ENCODE peak calls at places on chromosomes 2 and 18, in five cellular contexts. One of them, this sample, is unnamed.

GRCh38 chr18:46163941-46164499 is 59.8 kb downstream of the HAUS1 start:
- DNase-seq in PC-9: no peak
- DNase-seq in WERI-Rb-1: no peak
- DNase-seq in right atrium auricular region: no peak
- DNase-seq in cardiac muscle cell: no peak
- DNase-seq in this sample: no peak

GRCh38 chr2:146847846-146848245 is 997.0 kb upstream of the ACVR2A start:
- DNase-seq in WERI-Rb-1: no peak
- DNase-seq in PC-9: no peak
- DNase-seq in right atrium auricular region: no peak
- DNase-seq in cardiac muscle cell: no peak
- DNase-seq in this sample: no peak

GRCh38 chr2:135985826-135986393 is 484 bp upstream of the DARS1 start:
- DNase-seq in WERI-Rb-1: no peak
- DNase-seq in cardiac muscle cell: no peak
- DNase-seq in PC-9: no peak
- DNase-seq in right atrium auricular region: no peak
- DNase-seq in this sample: no peak

GRCh38 chr2:195626507-195626906 is 30.5 kb upstream of the SLC39A10 start:
- DNase-seq in right atrium auricular region: no peak
- DNase-seq in PC-9: no peak
- DNase-seq in WERI-Rb-1: no peak
- DNase-seq in cardiac muscle cell: no peak
- DNase-seq in this sample: no peak

GRCh38 chr18:11071300-11071699 is 78.1 kb downstream of the PIEZO2 start:
- DNase-seq in WERI-Rb-1: no peak
- DNase-seq in cardiac muscle cell: no peak
- DNase-seq in PC-9: no peak
- DNase-seq in right atrium auricular region: no peak
- DNase-seq in this sample: no peak

GRCh38 chr2:238489896-238490295 is 63.2 kb downstream of the ASB1 start:
- DNase-seq in PC-9: no peak
- DNase-seq in cardiac muscle cell: no peak
- DNase-seq in WERI-Rb-1: no peak
- DNase-seq in right atrium auricular region: no peak
- DNase-seq in this sample: peak; percentile 51

GRCh38 chr18:76491801-76492668 is 3.0 kb downstream of the ZNF516 start:
- DNase-seq in PC-9: no peak
- DNase-seq in right atrium auricular region: peak; percentile 69
- DNase-seq in WERI-Rb-1: peak; percentile 47
- DNase-seq in cardiac muscle cell: peak; percentile 53
- DNase-seq in this sample: peak; percentile 89

GRCh38 chr18:79681484-79682387 is 2.1 kb downstream of the CTDP1 start:
- DNase-seq in cardiac muscle cell: no peak
- DNase-seq in WERI-Rb-1: no peak
- DNase-seq in PC-9: no peak
- DNase-seq in right atrium auricular region: no peak
- DNase-seq in this sample: peak; percentile 85

GRCh38 chr18:10659594-10659993 is 133.8 kb downstream of the NAPG start:
- DNase-seq in right atrium auricular region: no peak
- DNase-seq in WERI-Rb-1: no peak
- DNase-seq in cardiac muscle cell: no peak
- DNase-seq in PC-9: no peak
- DNase-seq in this sample: no peak

GRCh38 chr18:13175754-13176210 is 42.8 kb upstream of the LDLRAD4 start:
- DNase-seq in cardiac muscle cell: no peak
- DNase-seq in PC-9: no peak
- DNase-seq in WERI-Rb-1: no peak
- DNase-seq in right atrium auricular region: no peak
- DNase-seq in this sample: no peak

GRCh38 chr18:13178976-13179375 is 39.6 kb upstream of the LDLRAD4 start:
- DNase-seq in PC-9: no peak
- DNase-seq in cardiac muscle cell: no peak
- DNase-seq in right atrium auricular region: no peak
- DNase-seq in WERI-Rb-1: no peak
- DNase-seq in this sample: no peak

GRCh38 chr18:13175266-13175665 is 43.3 kb upstream of the LDLRAD4 start:
- DNase-seq in right atrium auricular region: no peak
- DNase-seq in cardiac muscle cell: no peak
- DNase-seq in WERI-Rb-1: no peak
- DNase-seq in PC-9: no peak
- DNase-seq in this sample: no peak

GRCh38 chr18:13178197-13178596 is 40.4 kb upstream of the LDLRAD4 start:
- DNase-seq in cardiac muscle cell: no peak
- DNase-seq in WERI-Rb-1: no peak
- DNase-seq in right atrium auricular region: no peak
- DNase-seq in PC-9: no peak
- DNase-seq in this sample: no peak

DNA sequence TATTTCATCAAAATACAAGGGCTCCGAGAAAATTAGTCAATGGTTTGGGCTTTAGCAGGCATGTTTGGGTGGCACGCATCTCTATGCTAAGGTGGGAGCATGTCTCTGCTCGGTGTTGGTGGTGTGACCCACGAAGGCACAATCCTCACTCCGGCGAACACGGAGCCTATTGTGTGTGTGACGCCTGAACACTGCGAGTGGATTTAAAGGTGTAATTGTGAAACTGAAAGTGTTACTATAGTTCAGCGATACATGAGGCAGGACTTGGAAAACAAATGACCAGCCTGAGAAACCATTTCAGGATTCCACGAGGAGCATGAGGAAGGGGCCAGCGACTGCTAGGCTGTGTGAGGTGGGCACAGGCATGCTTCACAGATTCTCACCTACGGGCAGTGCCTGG is 41.7 kb upstream of the LDLRAD4 start:
- DNase-seq in PC-9: no peak
- DNase-seq in cardiac muscle cell: no peak
- DNase-seq in right atrium auricular region: no peak
- DNase-seq in WERI-Rb-1: no peak
- DNase-seq in this sample: no peak
- H3K4me3 ChIP-seq in PC-9: no peak overlapping the region
- H3K4me3 ChIP-seq in cardiac muscle cell: no peak overlapping the region
- H3K4me3 ChIP-seq in right atrium auricular region: no peak overlapping the region
- H3K4me3 ChIP-seq in WERI-Rb-1: no peak overlapping the region
- H3K4me3 ChIP-seq in this sample: no peak overlapping the region

GRCh38 chr2:70977605-70978205 is 725 bp upstream of the ANKRD53 start:
- DNase-seq in right atrium auricular region: peak; percentile 88
- DNase-seq in cardiac muscle cell: no peak
- DNase-seq in WERI-Rb-1: no peak
- DNase-seq in PC-9: no peak
- DNase-seq in this sample: peak; percentile 79
- TF ChIP-seq CTCF in right atrium auricular region: no peak
- TF ChIP-seq CTCF in cardiac muscle cell: no peak
- TF ChIP-seq CTCF in WERI-Rb-1: no peak
- TF ChIP-seq CTCF in PC-9: peak; percentile 23
- TF ChIP-seq CTCF in this sample: peak; percentile 30

GRCh38 chr2:88765154-88765948 is 73.9 kb downstream of the RPIA start:
- DNase-seq in cardiac muscle cell: peak; percentile 62
- DNase-seq in right atrium auricular region: no peak
- DNase-seq in WERI-Rb-1: peak; percentile 66
- DNase-seq in PC-9: no peak
- DNase-seq in this sample: peak; percentile 81
- H3K27ac ChIP-seq in cardiac muscle cell: no peak overlapping the region
- H3K27ac ChIP-seq in right atrium auricular region: no peak overlapping the region
- H3K27ac ChIP-seq in WERI-Rb-1: no peak overlapping the region
- H3K27ac ChIP-seq in PC-9: no peak overlapping the region
- H3K27ac ChIP-seq in this sample: peak overlapping the region; percentile 53

DNA sequence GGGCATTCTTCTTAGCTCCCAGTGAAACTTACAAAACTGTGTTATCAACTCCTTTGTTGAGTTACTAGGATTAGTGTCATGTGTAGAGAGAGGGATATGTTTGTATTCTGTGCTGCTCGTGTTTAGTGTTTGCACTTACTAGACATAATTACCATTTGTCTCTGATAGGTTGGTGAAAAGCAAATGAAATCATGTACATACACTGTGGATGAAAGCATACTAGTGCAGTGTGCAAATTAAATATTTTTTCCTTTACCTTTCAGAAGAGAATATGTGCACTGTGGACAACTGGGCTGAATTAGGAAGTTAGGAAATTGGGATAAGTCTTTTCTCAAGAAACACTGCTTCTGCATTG is 1.2 kb downstream of the KIAA1328 start:
- DNase-seq in cardiac muscle cell: no peak
- DNase-seq in right atrium auricular region: no peak
- DNase-seq in PC-9: no peak
- DNase-seq in WERI-Rb-1: no peak
- DNase-seq in this sample: no peak
- H3K4me3 ChIP-seq in cardiac muscle cell: no peak overlapping the region
- H3K4me3 ChIP-seq in right atrium auricular region: no peak overlapping the region
- H3K4me3 ChIP-seq in PC-9: peak overlapping the region; percentile 74
- H3K4me3 ChIP-seq in WERI-Rb-1: no peak overlapping the region
- H3K4me3 ChIP-seq in this sample: peak overlapping the region; percentile 86

DNA sequence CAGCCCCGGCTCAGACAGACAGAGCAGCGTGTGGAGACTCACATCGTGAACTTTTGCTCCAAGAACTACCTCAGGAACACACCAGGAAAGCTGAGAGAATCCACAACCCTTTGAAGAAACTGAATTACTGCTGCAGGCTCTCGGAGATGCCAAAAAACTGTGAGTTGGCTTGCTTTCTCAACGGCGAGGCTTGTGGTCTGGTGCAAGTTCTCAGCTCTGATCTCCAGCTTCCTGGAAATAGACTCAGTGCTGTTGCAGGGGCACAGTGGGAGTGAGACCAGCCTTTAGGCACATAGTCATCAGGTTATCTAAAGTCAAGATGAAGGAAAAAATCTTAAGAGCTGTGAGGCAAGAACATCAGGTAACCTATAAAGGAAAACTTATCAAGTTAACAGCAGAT is 273.7 kb upstream of the LRATD1 start:
- DNase-seq in right atrium auricular region: no peak
- DNase-seq in WERI-Rb-1: no peak
- DNase-seq in cardiac muscle cell: no peak
- DNase-seq in PC-9: no peak
- DNase-seq in this sample: no peak
- TF ChIP-seq CTCF in right atrium auricular region: no peak
- TF ChIP-seq CTCF in WERI-Rb-1: no peak
- TF ChIP-seq CTCF in cardiac muscle cell: no peak
- TF ChIP-seq CTCF in PC-9: no peak
- TF ChIP-seq CTCF in this sample: no peak

DNA sequence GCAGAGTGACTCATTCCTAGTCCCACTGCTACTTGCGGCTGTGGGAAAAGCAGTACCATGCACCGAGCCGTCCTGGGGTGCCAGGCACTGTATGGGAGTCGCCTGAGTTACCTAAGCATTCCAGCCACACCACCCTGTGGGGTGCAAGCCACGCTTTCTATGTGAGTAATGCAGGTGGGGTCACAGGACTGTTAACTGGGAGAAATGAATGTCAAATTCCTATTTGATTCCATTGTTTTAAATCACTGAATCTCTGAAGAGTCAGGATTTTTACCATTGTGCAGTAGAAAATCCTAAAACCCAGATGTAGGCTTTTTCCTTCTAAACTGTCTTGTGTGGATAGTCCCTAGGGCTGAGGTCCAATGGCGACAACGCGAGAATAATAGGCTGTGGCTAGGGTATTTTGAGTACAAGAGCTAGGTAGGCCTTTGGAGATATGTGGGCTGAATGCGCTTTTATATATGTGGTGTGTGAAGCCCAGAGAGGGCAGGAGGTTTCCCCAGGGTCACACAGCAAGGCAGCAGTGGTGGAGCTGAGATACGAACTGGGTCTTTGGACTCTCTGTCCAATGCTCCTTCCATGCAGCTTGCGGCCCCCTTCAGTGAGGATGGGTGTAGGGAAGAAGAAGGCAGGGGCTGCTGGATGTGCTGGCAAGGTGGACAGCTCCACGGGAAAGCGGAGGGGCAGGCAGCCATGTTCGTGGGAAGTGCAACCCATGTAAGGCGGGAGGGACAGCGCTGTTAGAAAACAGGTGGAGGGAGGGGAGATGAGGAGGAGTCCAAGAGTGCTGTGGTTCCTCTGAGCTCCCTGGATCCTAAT is 83.2 kb downstream of the DDX1 start:
- DNase-seq in WERI-Rb-1: no peak
- DNase-seq in cardiac muscle cell: no peak
- DNase-seq in right atrium auricular region: no peak
- DNase-seq in PC-9: peak; percentile 28
- DNase-seq in this sample: no peak
- H3K27ac ChIP-seq in WERI-Rb-1: no peak overlapping the region
- H3K27ac ChIP-seq in cardiac muscle cell: no peak overlapping the region
- H3K27ac ChIP-seq in right atrium auricular region: no peak overlapping the region
- H3K27ac ChIP-seq in PC-9: no peak overlapping the region
- H3K27ac ChIP-seq in this sample: no peak overlapping the region

DNA sequence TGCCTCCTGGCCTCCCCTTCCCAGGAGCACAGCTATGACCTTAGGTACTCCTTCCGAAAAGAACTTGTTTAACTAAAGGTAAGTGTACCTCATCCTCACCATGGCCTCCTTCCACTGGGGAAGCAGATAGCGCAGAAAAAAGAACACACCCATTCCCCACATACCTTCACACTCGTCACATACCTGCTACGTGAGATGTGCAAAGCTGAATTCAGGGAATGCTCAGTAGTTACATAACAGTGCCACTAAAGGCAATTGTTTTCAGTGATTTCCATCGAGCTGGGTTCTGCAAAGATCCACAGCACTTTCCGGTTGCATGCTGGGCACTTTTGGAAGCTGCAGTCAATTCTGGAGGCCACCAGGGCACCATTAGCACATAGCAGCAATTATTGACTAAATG is 41.1 kb downstream of the PAX8 start:
- DNase-seq in right atrium auricular region: no peak
- DNase-seq in cardiac muscle cell: no peak
- DNase-seq in PC-9: peak; percentile 27
- DNase-seq in WERI-Rb-1: no peak
- DNase-seq in this sample: no peak
- H3K4me3 ChIP-seq in right atrium auricular region: no peak overlapping the region
- H3K4me3 ChIP-seq in cardiac muscle cell: no peak overlapping the region
- H3K4me3 ChIP-seq in PC-9: peak overlapping the region; percentile 66
- H3K4me3 ChIP-seq in WERI-Rb-1: no peak overlapping the region
- H3K4me3 ChIP-seq in this sample: no peak overlapping the region

DNA sequence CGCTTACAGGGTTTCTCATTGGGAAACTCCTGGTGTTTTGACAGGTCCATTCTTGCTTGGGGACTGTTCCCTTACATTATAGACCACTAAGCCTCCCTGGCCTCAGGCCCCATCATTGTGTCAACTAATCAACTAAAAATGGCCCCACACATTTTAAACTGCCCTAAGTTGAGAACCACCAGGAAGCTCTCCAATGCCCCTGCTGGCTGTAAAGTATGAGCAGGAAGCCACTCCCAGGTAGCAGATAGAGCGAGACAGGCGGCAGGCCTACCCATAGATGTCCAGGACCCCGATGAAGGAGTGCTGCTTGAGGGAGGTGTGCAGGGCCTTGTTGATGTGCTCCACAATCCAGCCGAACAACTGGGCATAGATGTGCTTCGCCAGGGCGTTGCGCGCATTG is 160.7 kb upstream of the ACAA2 start:
- DNase-seq in cardiac muscle cell: no peak
- DNase-seq in PC-9: no peak
- DNase-seq in right atrium auricular region: no peak
- DNase-seq in WERI-Rb-1: no peak
- DNase-seq in this sample: no peak
- TF ChIP-seq CTCF in cardiac muscle cell: no peak
- TF ChIP-seq CTCF in PC-9: no peak
- TF ChIP-seq CTCF in right atrium auricular region: no peak
- TF ChIP-seq CTCF in WERI-Rb-1: no peak
- TF ChIP-seq CTCF in this sample: no peak

GRCh38 chr2:226985227-226985946 is 149.5 kb downstream of the RHBDD1 start:
- DNase-seq in cardiac muscle cell: peak; percentile 65
- DNase-seq in PC-9: peak; percentile 22
- DNase-seq in WERI-Rb-1: peak; percentile 42
- DNase-seq in right atrium auricular region: no peak
- DNase-seq in this sample: no peak
- H3K27ac ChIP-seq in cardiac muscle cell: no peak overlapping the region
- H3K27ac ChIP-seq in PC-9: no peak overlapping the region
- H3K27ac ChIP-seq in WERI-Rb-1: no peak overlapping the region
- H3K27ac ChIP-seq in right atrium auricular region: no peak overlapping the region
- H3K27ac ChIP-seq in this sample: peak overlapping the region; percentile 28